ENCODE peak calls at places on chromosomes 2 and 18, in nine cellular contexts. One of them, this sample, is unnamed.

GRCh38 chr18:25134858-25135257 is 217.1 kb downstream of the ZNF521 start:
- DNase-seq in GM23338: no peak
- DNase-seq in tibial artery: no peak
- DNase-seq in adrenal gland: no peak
- DNase-seq in right cardiac atrium: no peak
- DNase-seq in heart right ventricle: no peak
- DNase-seq in IMR-90: no peak
- DNase-seq in breast epithelium: no peak
- DNase-seq in astrocyte: no peak
- DNase-seq in this sample: no peak

GRCh38 chr2:10053351-10053750 is 10.0 kb downstream of the KLF11 start:
- DNase-seq in tibial artery: no peak
- DNase-seq in GM23338: no peak
- DNase-seq in right cardiac atrium: no peak
- DNase-seq in breast epithelium: no peak
- DNase-seq in adrenal gland: no peak
- DNase-seq in heart right ventricle: no peak
- DNase-seq in astrocyte: no peak
- DNase-seq in IMR-90: no peak
- DNase-seq in this sample: no peak

GRCh38 chr2:187372213-187372612 is 75.8 kb downstream of the CALCRL start:
- DNase-seq in heart right ventricle: no peak
- DNase-seq in breast epithelium: no peak
- DNase-seq in tibial artery: no peak
- DNase-seq in right cardiac atrium: no peak
- DNase-seq in adrenal gland: no peak
- DNase-seq in IMR-90: peak; percentile 27
- DNase-seq in astrocyte: peak; percentile 68
- DNase-seq in GM23338: no peak
- DNase-seq in this sample: no peak

GRCh38 chr2:88265352-88265960 is 95.3 kb downstream of the THNSL2 start:
- DNase-seq in adrenal gland: peak; percentile 66
- DNase-seq in astrocyte: no peak
- DNase-seq in GM23338: no peak
- DNase-seq in heart right ventricle: no peak
- DNase-seq in right cardiac atrium: no peak
- DNase-seq in breast epithelium: peak; percentile 43
- DNase-seq in IMR-90: peak; percentile 5
- DNase-seq in tibial artery: no peak
- DNase-seq in this sample: no peak

GRCh38 chr2:126971481-126972271 is 73.0 kb downstream of the TEX51 start:
- DNase-seq in breast epithelium: peak; percentile 26
- DNase-seq in IMR-90: peak; percentile 39
- DNase-seq in right cardiac atrium: peak; percentile 86
- DNase-seq in GM23338: peak; percentile 90
- DNase-seq in adrenal gland: peak; percentile 90
- DNase-seq in astrocyte: peak; percentile 41
- DNase-seq in tibial artery: peak; percentile 48
- DNase-seq in heart right ventricle: peak; percentile 63
- DNase-seq in this sample: peak; percentile 78

GRCh38 chr2:86577817-86578456 is 14.7 kb upstream of the CHMP3 start:
- DNase-seq in heart right ventricle: no peak
- DNase-seq in GM23338: no peak
- DNase-seq in adrenal gland: no peak
- DNase-seq in IMR-90: no peak
- DNase-seq in right cardiac atrium: no peak
- DNase-seq in astrocyte: no peak
- DNase-seq in breast epithelium: no peak
- DNase-seq in tibial artery: no peak
- DNase-seq in this sample: no peak

GRCh38 chr2:60957224-60957623 is 60.3 kb upstream of the PEX13 start:
- DNase-seq in GM23338: no peak
- DNase-seq in astrocyte: no peak
- DNase-seq in right cardiac atrium: no peak
- DNase-seq in tibial artery: no peak
- DNase-seq in breast epithelium: no peak
- DNase-seq in heart right ventricle: no peak
- DNase-seq in IMR-90: no peak
- DNase-seq in adrenal gland: no peak
- DNase-seq in this sample: no peak

GRCh38 chr18:48948112-48949050 is 2.4 kb downstream of the SMAD7 start:
- DNase-seq in heart right ventricle: peak; percentile 61
- DNase-seq in astrocyte: peak; percentile 73
- DNase-seq in tibial artery: no peak
- DNase-seq in IMR-90: peak; percentile 86
- DNase-seq in GM23338: peak; percentile 69
- DNase-seq in adrenal gland: peak; percentile 66
- DNase-seq in breast epithelium: no peak
- DNase-seq in right cardiac atrium: peak; percentile 84
- DNase-seq in this sample: peak; percentile 75

GRCh38 chr2:229231885-229232284 is 39.2 kb downstream of the PID1 start:
- DNase-seq in astrocyte: no peak
- DNase-seq in heart right ventricle: no peak
- DNase-seq in IMR-90: no peak
- DNase-seq in right cardiac atrium: no peak
- DNase-seq in GM23338: no peak
- DNase-seq in tibial artery: no peak
- DNase-seq in adrenal gland: no peak
- DNase-seq in breast epithelium: no peak
- DNase-seq in this sample: no peak

GRCh38 chr2:19538411-19538963 is 180.1 kb upstream of the OSR1 start:
- DNase-seq in astrocyte: peak; percentile 98
- DNase-seq in heart right ventricle: no peak
- DNase-seq in adrenal gland: peak; percentile 34
- DNase-seq in IMR-90: peak; percentile 95
- DNase-seq in GM23338: no peak
- DNase-seq in tibial artery: peak; percentile 34
- DNase-seq in breast epithelium: peak; percentile 29
- DNase-seq in right cardiac atrium: no peak
- DNase-seq in this sample: no peak

GRCh38 chr18:79934311-79935097 is 16.9 kb downstream of the SLC66A2 start:
- DNase-seq in GM23338: no peak
- DNase-seq in IMR-90: no peak
- DNase-seq in tibial artery: peak; percentile 28
- DNase-seq in breast epithelium: no peak
- DNase-seq in right cardiac atrium: peak; percentile 72
- DNase-seq in heart right ventricle: no peak
- DNase-seq in astrocyte: no peak
- DNase-seq in adrenal gland: peak; percentile 53
- DNase-seq in this sample: no peak

GRCh38 chr2:181690851-181691250 is 10.5 kb upstream of the NEUROD1 start:
- DNase-seq in astrocyte: no peak
- DNase-seq in right cardiac atrium: no peak
- DNase-seq in heart right ventricle: no peak
- DNase-seq in IMR-90: no peak
- DNase-seq in tibial artery: no peak
- DNase-seq in adrenal gland: no peak
- DNase-seq in GM23338: no peak
- DNase-seq in breast epithelium: no peak
- DNase-seq in this sample: no peak

GRCh38 chr18:56927795-56928194 is 219.1 kb upstream of the BOD1L2 start:
- DNase-seq in adrenal gland: no peak
- DNase-seq in right cardiac atrium: no peak
- DNase-seq in heart right ventricle: no peak
- DNase-seq in breast epithelium: no peak
- DNase-seq in IMR-90: no peak
- DNase-seq in GM23338: no peak
- DNase-seq in astrocyte: no peak
- DNase-seq in tibial artery: no peak
- DNase-seq in this sample: no peak

GRCh38 chr2:71647346-71647745 is 194.0 kb downstream of the DYSF start:
- DNase-seq in right cardiac atrium: no peak
- DNase-seq in astrocyte: peak; percentile 3
- DNase-seq in heart right ventricle: no peak
- DNase-seq in breast epithelium: no peak
- DNase-seq in GM23338: no peak
- DNase-seq in tibial artery: no peak
- DNase-seq in adrenal gland: no peak
- DNase-seq in IMR-90: no peak
- DNase-seq in this sample: no peak

GRCh38 chr2:71640459-71640858 is 187.1 kb downstream of the DYSF start:
- DNase-seq in IMR-90: no peak
- DNase-seq in adrenal gland: no peak
- DNase-seq in right cardiac atrium: no peak
- DNase-seq in GM23338: no peak
- DNase-seq in tibial artery: no peak
- DNase-seq in astrocyte: no peak
- DNase-seq in breast epithelium: no peak
- DNase-seq in heart right ventricle: no peak
- DNase-seq in this sample: no peak

GRCh38 chr2:71639735-71640134 is 186.4 kb downstream of the DYSF start:
- DNase-seq in adrenal gland: no peak
- DNase-seq in right cardiac atrium: no peak
- DNase-seq in astrocyte: no peak
- DNase-seq in GM23338: no peak
- DNase-seq in IMR-90: no peak
- DNase-seq in tibial artery: no peak
- DNase-seq in breast epithelium: no peak
- DNase-seq in heart right ventricle: no peak
- DNase-seq in this sample: no peak

GRCh38 chr2:71646028-71646427 is 192.7 kb downstream of the DYSF start:
- DNase-seq in breast epithelium: peak; percentile 84
- DNase-seq in tibial artery: peak; percentile 36
- DNase-seq in GM23338: no peak
- DNase-seq in adrenal gland: peak; percentile 58
- DNase-seq in heart right ventricle: peak; percentile 31
- DNase-seq in right cardiac atrium: peak; percentile 76
- DNase-seq in astrocyte: peak; percentile 82
- DNase-seq in IMR-90: peak; percentile 6
- DNase-seq in this sample: peak; percentile 90

DNA sequence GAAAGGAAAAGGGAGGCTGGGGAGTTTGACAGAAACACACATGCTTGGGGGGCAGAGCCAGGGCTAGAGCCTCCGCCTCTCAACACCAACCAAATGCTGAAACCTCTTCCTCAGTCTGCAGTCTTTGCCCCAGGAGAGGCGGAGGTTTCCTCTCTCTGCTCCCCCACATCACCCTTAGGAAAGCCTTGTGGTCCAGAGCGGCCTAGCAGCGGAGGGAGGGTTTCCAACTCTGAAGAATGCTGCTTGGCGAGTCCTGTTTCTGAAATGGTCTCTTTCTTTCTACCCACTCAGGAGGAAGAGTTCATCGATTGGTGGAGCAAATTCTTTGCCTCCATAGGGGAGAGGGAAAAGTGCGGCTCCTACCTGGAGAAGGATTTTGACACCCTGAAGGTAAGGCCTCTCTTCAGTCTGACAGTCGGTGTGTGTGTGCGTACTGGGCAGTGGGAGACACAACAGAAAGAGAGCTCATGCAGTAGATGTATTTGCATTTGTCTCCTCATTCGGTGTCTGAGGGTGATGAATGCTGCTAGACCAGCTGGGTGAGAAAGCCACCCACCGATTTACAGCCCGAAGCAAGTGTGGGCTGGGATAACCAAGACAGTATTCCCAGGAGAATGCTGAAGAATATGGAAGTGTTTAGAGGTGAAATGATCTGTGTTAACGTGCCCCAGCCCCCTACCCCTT is 190.5 kb downstream of the DYSF start:
- DNase-seq in astrocyte: no peak
- DNase-seq in breast epithelium: peak; percentile 57
- DNase-seq in GM23338: peak; percentile 13
- DNase-seq in IMR-90: no peak
- DNase-seq in tibial artery: no peak
- DNase-seq in adrenal gland: no peak
- DNase-seq in right cardiac atrium: no peak
- DNase-seq in heart right ventricle: no peak
- DNase-seq in this sample: no peak
- H3K27ac ChIP-seq in astrocyte: no peak overlapping the region
- H3K27ac ChIP-seq in breast epithelium: no peak overlapping the region
- H3K27ac ChIP-seq in GM23338: no peak overlapping the region
- H3K27ac ChIP-seq in IMR-90: no peak overlapping the region
- H3K27ac ChIP-seq in tibial artery: no peak overlapping the region
- H3K27ac ChIP-seq in adrenal gland: no peak overlapping the region
- H3K27ac ChIP-seq in right cardiac atrium: no peak overlapping the region
- H3K27ac ChIP-seq in heart right ventricle: no peak overlapping the region
- H3K27ac ChIP-seq in this sample: no peak overlapping the region

DNA sequence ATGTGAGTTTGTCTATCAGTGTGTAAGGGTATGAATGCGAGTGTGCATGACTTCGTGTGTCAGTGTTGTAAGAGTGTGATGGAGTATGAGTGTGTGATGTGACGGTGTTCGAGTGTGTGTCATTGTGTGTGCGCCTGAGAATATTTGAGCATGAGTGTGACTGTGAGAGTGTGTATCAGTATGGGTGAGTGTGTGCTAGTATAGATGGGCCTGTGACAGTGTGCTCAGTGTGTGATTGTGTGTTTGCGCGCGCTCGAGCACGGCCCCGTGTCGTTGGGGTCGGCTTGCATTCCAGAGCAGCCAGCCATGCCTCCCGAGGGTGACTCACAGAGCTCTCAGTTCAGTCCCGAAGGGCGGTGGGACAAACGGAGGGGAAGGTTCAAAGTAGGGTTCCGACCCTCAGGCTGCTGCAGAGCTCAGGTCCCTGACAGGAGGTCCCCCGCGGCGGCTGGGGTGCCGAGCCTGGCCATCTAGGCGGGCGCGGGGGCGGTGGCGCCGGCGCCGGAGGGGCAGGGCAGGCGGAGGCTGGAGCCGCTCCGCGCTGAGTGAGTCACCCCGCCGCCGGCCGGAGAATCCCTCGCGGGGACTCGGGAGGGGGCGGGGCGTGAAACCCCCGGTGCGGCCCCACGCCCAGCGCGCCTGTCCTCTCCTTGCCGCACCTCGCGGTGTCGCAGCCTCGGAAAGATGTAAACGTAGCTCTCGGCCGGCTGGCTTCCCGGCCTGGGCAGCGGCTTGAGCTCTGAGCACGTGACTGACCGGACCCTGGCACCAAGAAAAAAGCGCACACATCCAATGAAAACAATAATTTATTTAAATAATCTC is 3.8 kb downstream of the DLX2 start:
- DNase-seq in IMR-90: peak; percentile 71
- DNase-seq in adrenal gland: no peak
- DNase-seq in GM23338: peak; percentile 62
- DNase-seq in breast epithelium: no peak
- DNase-seq in heart right ventricle: no peak
- DNase-seq in tibial artery: no peak
- DNase-seq in right cardiac atrium: no peak
- DNase-seq in astrocyte: peak; percentile 65
- DNase-seq in this sample: peak; percentile 58
- H3K4me3 ChIP-seq in IMR-90: peak overlapping the region; percentile 59
- H3K4me3 ChIP-seq in adrenal gland: no peak overlapping the region
- H3K4me3 ChIP-seq in GM23338: peak overlapping the region; percentile 45
- H3K4me3 ChIP-seq in breast epithelium: peak overlapping the region; percentile 20
- H3K4me3 ChIP-seq in heart right ventricle: no peak overlapping the region
- H3K4me3 ChIP-seq in tibial artery: peak overlapping the region; percentile 23
- H3K4me3 ChIP-seq in right cardiac atrium: no peak overlapping the region
- H3K4me3 ChIP-seq in astrocyte: peak overlapping the region; percentile 55
- H3K4me3 ChIP-seq in this sample: peak overlapping the region; percentile 53

GRCh38 chr2:222732774-222733173 is 61.3 kb downstream of the MOGAT1 start:
- DNase-seq in astrocyte: no peak
- DNase-seq in adrenal gland: no peak
- DNase-seq in tibial artery: no peak
- DNase-seq in GM23338: no peak
- DNase-seq in IMR-90: no peak
- DNase-seq in breast epithelium: no peak
- DNase-seq in right cardiac atrium: no peak
- DNase-seq in heart right ventricle: no peak
- DNase-seq in this sample: no peak
- H3K27me3 ChIP-seq in astrocyte: no peaks in the 10 kb centered on the region
- H3K27me3 ChIP-seq in adrenal gland: no peaks in the 10 kb centered on the region
- H3K27me3 ChIP-seq in tibial artery: no peaks in the 10 kb centered on the region
- H3K27me3 ChIP-seq in GM23338: no peaks in the 10 kb centered on the region
- H3K27me3 ChIP-seq in IMR-90: no peaks in the 10 kb centered on the region
- H3K27me3 ChIP-seq in breast epithelium: no peaks in the 10 kb centered on the region
- H3K27me3 ChIP-seq in right cardiac atrium: no peaks in the 10 kb centered on the region
- H3K27me3 ChIP-seq in heart right ventricle: no peaks in the 10 kb centered on the region
- H3K27me3 ChIP-seq in this sample: no peaks in the 10 kb centered on the region

GRCh38 chr2:160491922-160492371 is 1.7 kb downstream of the RBMS1 start:
- DNase-seq in breast epithelium: no peak
- DNase-seq in tibial artery: no peak
- DNase-seq in IMR-90: peak; percentile 75
- DNase-seq in right cardiac atrium: no peak
- DNase-seq in adrenal gland: peak; percentile 22
- DNase-seq in astrocyte: peak; percentile 79
- DNase-seq in heart right ventricle: no peak
- DNase-seq in GM23338: peak; percentile 57
- DNase-seq in this sample: no peak
- H3K27ac ChIP-seq in breast epithelium: peak overlapping the region; percentile 97
- H3K27ac ChIP-seq in tibial artery: peak overlapping the region; percentile 97
- H3K27ac ChIP-seq in IMR-90: peak overlapping the region; percentile 100
- H3K27ac ChIP-seq in right cardiac atrium: peak overlapping the region; percentile 99
- H3K27ac ChIP-seq in adrenal gland: peak overlapping the region; percentile 94
- H3K27ac ChIP-seq in astrocyte: peak overlapping the region; percentile 84
- H3K27ac ChIP-seq in heart right ventricle: peak overlapping the region; percentile 98
- H3K27ac ChIP-seq in GM23338: peak overlapping the region; percentile 86
- H3K27ac ChIP-seq in this sample: peak overlapping the region; percentile 94